ENCODE peak calls at places on chromosomes 2 and 18, in nine cellular contexts. One of them, this sample, is unnamed.

GRCh38 chr2:147515213-147515612 is 329.6 kb upstream of the ACVR2A start:
- DNase-seq in psoas muscle: no peak
- DNase-seq in uterus: no peak
- DNase-seq in cardiac muscle cell: no peak
- DNase-seq in transverse colon: peak; percentile 10
- DNase-seq in WERI-Rb-1: no peak
- DNase-seq in spleen: no peak
- DNase-seq in CD8-positive, alpha-beta T cell: no peak
- DNase-seq in kidney: no peak
- DNase-seq in this sample: no peak

GRCh38 chr2:126916744-126917143 is 18.1 kb downstream of the TEX51 start:
- DNase-seq in WERI-Rb-1: no peak
- DNase-seq in transverse colon: no peak
- DNase-seq in CD8-positive, alpha-beta T cell: no peak
- DNase-seq in uterus: no peak
- DNase-seq in psoas muscle: no peak
- DNase-seq in cardiac muscle cell: no peak
- DNase-seq in kidney: no peak
- DNase-seq in spleen: peak; percentile 28
- DNase-seq in this sample: no peak

GRCh38 chr2:647691-648231 is 29.4 kb downstream of the TMEM18 start:
- DNase-seq in transverse colon: no peak
- DNase-seq in spleen: no peak
- DNase-seq in WERI-Rb-1: no peak
- DNase-seq in kidney: no peak
- DNase-seq in CD8-positive, alpha-beta T cell: no peak
- DNase-seq in uterus: no peak
- DNase-seq in cardiac muscle cell: no peak
- DNase-seq in psoas muscle: no peak
- DNase-seq in this sample: no peak

GRCh38 chr2:219512524-219513216 is 1.6 kb upstream of the ASIC4 start:
- DNase-seq in uterus: no peak
- DNase-seq in WERI-Rb-1: peak; percentile 92
- DNase-seq in kidney: no peak
- DNase-seq in cardiac muscle cell: no peak
- DNase-seq in psoas muscle: no peak
- DNase-seq in CD8-positive, alpha-beta T cell: no peak
- DNase-seq in spleen: no peak
- DNase-seq in transverse colon: no peak
- DNase-seq in this sample: no peak

GRCh38 chr2:72137498-72138010 is 10.1 kb downstream of the CYP26B1 start:
- DNase-seq in spleen: peak; percentile 90
- DNase-seq in CD8-positive, alpha-beta T cell: peak; percentile 27
- DNase-seq in kidney: peak; percentile 79
- DNase-seq in uterus: peak; percentile 30
- DNase-seq in transverse colon: peak; percentile 70
- DNase-seq in cardiac muscle cell: peak; percentile 52
- DNase-seq in WERI-Rb-1: peak; percentile 85
- DNase-seq in psoas muscle: peak; percentile 79
- DNase-seq in this sample: no peak

GRCh38 chr2:115580784-115581183 is 1138.3 kb downstream of the DPP10 start:
- DNase-seq in psoas muscle: no peak
- DNase-seq in WERI-Rb-1: no peak
- DNase-seq in cardiac muscle cell: no peak
- DNase-seq in spleen: no peak
- DNase-seq in transverse colon: no peak
- DNase-seq in CD8-positive, alpha-beta T cell: no peak
- DNase-seq in uterus: no peak
- DNase-seq in kidney: no peak
- DNase-seq in this sample: no peak

GRCh38 chr2:33033524-33034150 is 86.9 kb downstream of the LTBP1 start:
- DNase-seq in transverse colon: no peak
- DNase-seq in spleen: no peak
- DNase-seq in psoas muscle: no peak
- DNase-seq in WERI-Rb-1: peak; percentile 88
- DNase-seq in uterus: no peak
- DNase-seq in cardiac muscle cell: peak; percentile 75
- DNase-seq in kidney: no peak
- DNase-seq in CD8-positive, alpha-beta T cell: no peak
- DNase-seq in this sample: no peak

GRCh38 chr2:206920936-206921335 is 18.4 kb upstream of the CPO start:
- DNase-seq in spleen: no peak
- DNase-seq in kidney: no peak
- DNase-seq in transverse colon: no peak
- DNase-seq in uterus: no peak
- DNase-seq in CD8-positive, alpha-beta T cell: no peak
- DNase-seq in cardiac muscle cell: no peak
- DNase-seq in WERI-Rb-1: no peak
- DNase-seq in psoas muscle: no peak
- DNase-seq in this sample: no peak

GRCh38 chr2:119086327-119086726 is 72.2 kb downstream of the C1QL2 start:
- DNase-seq in CD8-positive, alpha-beta T cell: no peak
- DNase-seq in cardiac muscle cell: no peak
- DNase-seq in WERI-Rb-1: peak; percentile 26
- DNase-seq in uterus: no peak
- DNase-seq in transverse colon: no peak
- DNase-seq in kidney: no peak
- DNase-seq in psoas muscle: no peak
- DNase-seq in spleen: no peak
- DNase-seq in this sample: no peak

GRCh38 chr2:8797682-8798081 is 39.7 kb downstream of the KIDINS220 start:
- DNase-seq in uterus: no peak
- DNase-seq in CD8-positive, alpha-beta T cell: no peak
- DNase-seq in WERI-Rb-1: no peak
- DNase-seq in cardiac muscle cell: peak; percentile 29
- DNase-seq in spleen: no peak
- DNase-seq in psoas muscle: no peak
- DNase-seq in transverse colon: no peak
- DNase-seq in kidney: no peak
- DNase-seq in this sample: no peak

GRCh38 chr2:8796878-8797550 is 40.4 kb downstream of the KIDINS220 start:
- DNase-seq in spleen: no peak
- DNase-seq in CD8-positive, alpha-beta T cell: no peak
- DNase-seq in transverse colon: no peak
- DNase-seq in WERI-Rb-1: no peak
- DNase-seq in uterus: no peak
- DNase-seq in kidney: no peak
- DNase-seq in cardiac muscle cell: no peak
- DNase-seq in psoas muscle: no peak
- DNase-seq in this sample: no peak

GRCh38 chr2:8800218-8800617 is 37.2 kb downstream of the KIDINS220 start:
- DNase-seq in CD8-positive, alpha-beta T cell: no peak
- DNase-seq in uterus: no peak
- DNase-seq in kidney: no peak
- DNase-seq in transverse colon: no peak
- DNase-seq in WERI-Rb-1: no peak
- DNase-seq in spleen: no peak
- DNase-seq in psoas muscle: no peak
- DNase-seq in cardiac muscle cell: no peak
- DNase-seq in this sample: no peak

GRCh38 chr2:8799004-8799403 is 38.4 kb downstream of the KIDINS220 start:
- DNase-seq in psoas muscle: no peak
- DNase-seq in spleen: no peak
- DNase-seq in WERI-Rb-1: no peak
- DNase-seq in CD8-positive, alpha-beta T cell: no peak
- DNase-seq in transverse colon: no peak
- DNase-seq in uterus: no peak
- DNase-seq in cardiac muscle cell: peak; percentile 5
- DNase-seq in kidney: no peak
- DNase-seq in this sample: no peak

DNA sequence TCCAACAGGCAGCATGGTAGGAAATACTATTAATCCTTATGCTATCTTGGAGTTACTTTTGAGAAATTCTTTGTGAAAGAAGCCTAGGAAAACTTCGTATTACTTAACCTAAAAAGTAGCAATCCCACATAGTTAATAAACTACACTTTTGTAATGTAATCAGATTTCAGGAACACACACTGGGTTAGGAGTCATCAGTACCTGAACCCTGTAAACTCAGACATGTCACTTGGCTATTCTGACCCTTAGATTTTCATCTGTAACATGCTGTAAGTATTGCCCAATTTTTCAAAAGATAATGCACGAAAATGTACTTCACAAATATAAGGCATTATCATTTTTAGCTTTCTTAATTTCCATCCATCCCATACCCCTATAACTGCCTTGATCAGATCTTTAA is 39.0 kb downstream of the KIDINS220 start:
- DNase-seq in spleen: no peak
- DNase-seq in WERI-Rb-1: no peak
- DNase-seq in cardiac muscle cell: no peak
- DNase-seq in psoas muscle: no peak
- DNase-seq in uterus: no peak
- DNase-seq in kidney: no peak
- DNase-seq in CD8-positive, alpha-beta T cell: no peak
- DNase-seq in transverse colon: no peak
- DNase-seq in this sample: no peak
- H3K36me3 ChIP-seq in spleen: peaks cover 99% of the 10 kb centered on the region
- H3K36me3 ChIP-seq in WERI-Rb-1: peaks cover 62% of the 10 kb centered on the region
- H3K36me3 ChIP-seq in cardiac muscle cell: peaks cover 7% of the 10 kb centered on the region
- H3K36me3 ChIP-seq in psoas muscle: peaks cover 86% of the 10 kb centered on the region
- H3K36me3 ChIP-seq in uterus: no peaks in the 10 kb centered on the region
- H3K36me3 ChIP-seq in kidney: peaks cover 53% of the 10 kb centered on the region
- H3K36me3 ChIP-seq in CD8-positive, alpha-beta T cell: peaks cover 13% of the 10 kb centered on the region
- H3K36me3 ChIP-seq in transverse colon: no peaks in the 10 kb centered on the region
- H3K36me3 ChIP-seq in this sample: peaks cover 41% of the 10 kb centered on the region

GRCh38 chr2:55610954-55611743 is 6.3 kb downstream of the PPP4R3B start:
- DNase-seq in psoas muscle: no peak
- DNase-seq in spleen: no peak
- DNase-seq in uterus: no peak
- DNase-seq in kidney: no peak
- DNase-seq in transverse colon: no peak
- DNase-seq in cardiac muscle cell: no peak
- DNase-seq in CD8-positive, alpha-beta T cell: no peak
- DNase-seq in WERI-Rb-1: no peak
- DNase-seq in this sample: no peak
- H3K27ac ChIP-seq in psoas muscle: no peak overlapping the region
- H3K27ac ChIP-seq in spleen: no peak overlapping the region
- H3K27ac ChIP-seq in uterus: no peak overlapping the region
- H3K27ac ChIP-seq in kidney: peak overlapping the region; percentile 83
- H3K27ac ChIP-seq in transverse colon: no peak overlapping the region
- H3K27ac ChIP-seq in cardiac muscle cell: no peak overlapping the region
- H3K27ac ChIP-seq in CD8-positive, alpha-beta T cell: no peak overlapping the region
- H3K27ac ChIP-seq in WERI-Rb-1: no peak overlapping the region
- H3K27ac ChIP-seq in this sample: no peak overlapping the region

GRCh38 chr2:233437439-233437955 is 83.2 kb downstream of the DGKD start:
- DNase-seq in transverse colon: no peak
- DNase-seq in psoas muscle: no peak
- DNase-seq in uterus: no peak
- DNase-seq in kidney: no peak
- DNase-seq in cardiac muscle cell: no peak
- DNase-seq in CD8-positive, alpha-beta T cell: no peak
- DNase-seq in WERI-Rb-1: no peak
- DNase-seq in spleen: no peak
- DNase-seq in this sample: no peak

GRCh38 chr2:233436691-233437438 is 82.6 kb downstream of the DGKD start:
- DNase-seq in WERI-Rb-1: no peak
- DNase-seq in cardiac muscle cell: no peak
- DNase-seq in uterus: no peak
- DNase-seq in transverse colon: peak; percentile 4
- DNase-seq in kidney: no peak
- DNase-seq in spleen: peak; percentile 50
- DNase-seq in CD8-positive, alpha-beta T cell: no peak
- DNase-seq in psoas muscle: no peak
- DNase-seq in this sample: no peak

GRCh38 chr2:233434666-233435375 is 80.5 kb downstream of the DGKD start:
- DNase-seq in CD8-positive, alpha-beta T cell: no peak
- DNase-seq in WERI-Rb-1: no peak
- DNase-seq in spleen: peak; percentile 59
- DNase-seq in kidney: no peak
- DNase-seq in psoas muscle: no peak
- DNase-seq in uterus: no peak
- DNase-seq in transverse colon: no peak
- DNase-seq in cardiac muscle cell: no peak
- DNase-seq in this sample: no peak

GRCh38 chr2:233435436-233436190 is 81.3 kb downstream of the DGKD start:
- DNase-seq in spleen: no peak
- DNase-seq in WERI-Rb-1: no peak
- DNase-seq in psoas muscle: no peak
- DNase-seq in transverse colon: no peak
- DNase-seq in kidney: no peak
- DNase-seq in cardiac muscle cell: no peak
- DNase-seq in uterus: no peak
- DNase-seq in CD8-positive, alpha-beta T cell: no peak
- DNase-seq in this sample: no peak

DNA sequence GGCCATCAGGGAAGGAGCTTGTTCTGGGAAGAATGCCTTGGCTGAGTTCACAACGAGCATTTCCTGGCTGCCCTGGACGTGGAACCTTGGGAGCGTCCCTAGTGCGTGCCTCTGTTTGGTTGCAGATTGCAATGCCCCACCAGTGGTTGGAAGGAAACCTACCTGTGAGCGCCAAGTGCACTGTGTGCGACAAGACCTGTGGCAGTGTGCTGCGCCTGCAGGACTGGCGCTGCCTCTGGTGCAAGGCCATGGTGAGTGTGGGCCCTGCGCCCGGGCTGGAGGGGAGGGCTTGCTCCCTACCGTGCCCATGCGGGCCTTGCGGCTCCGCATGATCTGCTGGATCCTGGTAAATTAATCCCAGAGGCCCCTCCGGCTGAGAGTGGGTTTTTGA is 81.9 kb downstream of the DGKD start:
- DNase-seq in CD8-positive, alpha-beta T cell: no peak
- DNase-seq in psoas muscle: peak; percentile 78
- DNase-seq in WERI-Rb-1: no peak
- DNase-seq in cardiac muscle cell: no peak
- DNase-seq in transverse colon: peak; percentile 1
- DNase-seq in uterus: no peak
- DNase-seq in kidney: no peak
- DNase-seq in spleen: peak; percentile 59
- DNase-seq in this sample: no peak
- H3K36me3 ChIP-seq in CD8-positive, alpha-beta T cell: peaks cover 47% of the 10 kb centered on the region
- H3K36me3 ChIP-seq in psoas muscle: peaks cover 72% of the 10 kb centered on the region
- H3K36me3 ChIP-seq in WERI-Rb-1: peaks cover 3% of the 10 kb centered on the region
- H3K36me3 ChIP-seq in cardiac muscle cell: no peaks in the 10 kb centered on the region
- H3K36me3 ChIP-seq in transverse colon: no peaks in the 10 kb centered on the region
- H3K36me3 ChIP-seq in uterus: no peaks in the 10 kb centered on the region
- H3K36me3 ChIP-seq in kidney: peaks cover 8% of the 10 kb centered on the region
- H3K36me3 ChIP-seq in spleen: peaks cover 71% of the 10 kb centered on the region
- H3K36me3 ChIP-seq in this sample: peaks cover 49% of the 10 kb centered on the region

GRCh38 chr18:58850784-58851469 is 13.8 kb upstream of the ZNF532 start:
- DNase-seq in transverse colon: no peak
- DNase-seq in spleen: no peak
- DNase-seq in WERI-Rb-1: no peak
- DNase-seq in psoas muscle: peak; percentile 60
- DNase-seq in CD8-positive, alpha-beta T cell: no peak
- DNase-seq in uterus: no peak
- DNase-seq in kidney: no peak
- DNase-seq in cardiac muscle cell: no peak
- DNase-seq in this sample: no peak
- H3K27ac ChIP-seq in transverse colon: no peak overlapping the region
- H3K27ac ChIP-seq in spleen: no peak overlapping the region
- H3K27ac ChIP-seq in WERI-Rb-1: no peak overlapping the region
- H3K27ac ChIP-seq in psoas muscle: no peak overlapping the region
- H3K27ac ChIP-seq in CD8-positive, alpha-beta T cell: no peak overlapping the region
- H3K27ac ChIP-seq in uterus: no peak overlapping the region
- H3K27ac ChIP-seq in kidney: no peak overlapping the region
- H3K27ac ChIP-seq in cardiac muscle cell: no peak overlapping the region
- H3K27ac ChIP-seq in this sample: no peak overlapping the region

DNA sequence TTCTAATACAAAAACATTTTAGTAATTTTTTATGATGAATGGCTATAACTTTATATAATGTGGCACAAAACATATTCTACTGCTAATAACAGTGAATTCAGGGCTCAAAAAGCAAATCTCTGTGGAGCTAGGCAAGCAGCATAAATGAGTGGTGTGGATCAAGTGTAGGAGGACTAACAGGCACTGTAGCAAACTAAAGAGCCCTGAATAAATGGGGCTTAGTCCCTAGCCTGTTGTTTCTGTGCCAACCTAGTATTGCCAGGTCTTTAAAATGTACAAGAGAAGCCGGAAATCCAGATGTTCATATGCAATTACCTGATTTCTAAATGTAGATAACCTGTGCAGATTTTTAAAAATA is 18.5 kb downstream of the REL start:
- DNase-seq in cardiac muscle cell: no peak
- DNase-seq in WERI-Rb-1: no peak
- DNase-seq in spleen: no peak
- DNase-seq in psoas muscle: no peak
- DNase-seq in kidney: no peak
- DNase-seq in uterus: no peak
- DNase-seq in transverse colon: no peak
- DNase-seq in CD8-positive, alpha-beta T cell: no peak
- DNase-seq in this sample: no peak
- H3K36me3 ChIP-seq in cardiac muscle cell: peaks cover 28% of the 10 kb centered on the region
- H3K36me3 ChIP-seq in WERI-Rb-1: peaks cover 60% of the 10 kb centered on the region
- H3K36me3 ChIP-seq in spleen: peaks cover 99% of the 10 kb centered on the region
- H3K36me3 ChIP-seq in psoas muscle: peaks cover 93% of the 10 kb centered on the region
- H3K36me3 ChIP-seq in kidney: peaks cover 18% of the 10 kb centered on the region
- H3K36me3 ChIP-seq in uterus: no peaks in the 10 kb centered on the region
- H3K36me3 ChIP-seq in transverse colon: no peaks in the 10 kb centered on the region
- H3K36me3 ChIP-seq in CD8-positive, alpha-beta T cell: peaks cover 40% of the 10 kb centered on the region
- H3K36me3 ChIP-seq in this sample: peaks cover 14% of the 10 kb centered on the region